ENCODE peak calls at places on chromosomes 11 and 22, in six cellular contexts. One of them, this sample, is unnamed.

GRCh38 chr11:27158763-27159679 is 118.4 kb downstream of the BBOX1 start:
- DNase-seq in M059J: peak; percentile 76
- DNase-seq in NCI-H1417: peak; percentile 66
- DNase-seq in HuH-7.5: peak; percentile 84
- DNase-seq in CD8-positive, alpha-beta memory T cell: no peak
- DNase-seq in NCI-H774: peak; percentile 62
- DNase-seq in this sample: no peak

GRCh38 chr22:27883656-27884350 is 35.3 kb downstream of the PITPNB start:
- DNase-seq in NCI-H1417: no peak
- DNase-seq in NCI-H774: no peak
- DNase-seq in HuH-7.5: no peak
- DNase-seq in M059J: no peak
- DNase-seq in CD8-positive, alpha-beta memory T cell: no peak
- DNase-seq in this sample: no peak

GRCh38 chr11:95831198-95831883 is 41.0 kb downstream of the CEP57 start:
- DNase-seq in CD8-positive, alpha-beta memory T cell: no peak
- DNase-seq in NCI-H1417: no peak
- DNase-seq in NCI-H774: no peak
- DNase-seq in HuH-7.5: no peak
- DNase-seq in M059J: peak; percentile 87
- DNase-seq in this sample: no peak

GRCh38 chr11:80393210-80393609 is 952.4 kb upstream of the TENM4 start:
- DNase-seq in M059J: no peak
- DNase-seq in NCI-H1417: no peak
- DNase-seq in NCI-H774: no peak
- DNase-seq in CD8-positive, alpha-beta memory T cell: no peak
- DNase-seq in HuH-7.5: no peak
- DNase-seq in this sample: no peak

GRCh38 chr22:17910561-17911311 is 113.6 kb downstream of the MICAL3 start:
- DNase-seq in CD8-positive, alpha-beta memory T cell: no peak
- DNase-seq in M059J: peak; percentile 88
- DNase-seq in NCI-H774: no peak
- DNase-seq in HuH-7.5: no peak
- DNase-seq in NCI-H1417: no peak
- DNase-seq in this sample: peak; percentile 84

GRCh38 chr22:49752598-49753091 is 75.0 kb downstream of the BRD1 start:
- DNase-seq in NCI-H1417: no peak
- DNase-seq in CD8-positive, alpha-beta memory T cell: no peak
- DNase-seq in HuH-7.5: no peak
- DNase-seq in M059J: no peak
- DNase-seq in NCI-H774: no peak
- DNase-seq in this sample: no peak

GRCh38 chr11:61700221-61700620 is 20.0 kb downstream of the DAGLA start:
- DNase-seq in HuH-7.5: no peak
- DNase-seq in M059J: peak; percentile 95
- DNase-seq in NCI-H774: peak; percentile 76
- DNase-seq in CD8-positive, alpha-beta memory T cell: no peak
- DNase-seq in NCI-H1417: peak; percentile 28
- DNase-seq in this sample: no peak

GRCh38 chr11:58629857-58630256 is 7.4 kb downstream of the CNTF start:
- DNase-seq in CD8-positive, alpha-beta memory T cell: no peak
- DNase-seq in NCI-H774: no peak
- DNase-seq in NCI-H1417: no peak
- DNase-seq in HuH-7.5: no peak
- DNase-seq in M059J: peak; percentile 56
- DNase-seq in this sample: no peak

GRCh38 chr22:47069270-47069669 is 306.8 kb downstream of the TBC1D22A start:
- DNase-seq in HuH-7.5: no peak
- DNase-seq in M059J: no peak
- DNase-seq in CD8-positive, alpha-beta memory T cell: no peak
- DNase-seq in NCI-H774: no peak
- DNase-seq in NCI-H1417: no peak
- DNase-seq in this sample: no peak

GRCh38 chr11:126697937-126698336 is 302.6 kb downstream of the KIRREL3 start:
- DNase-seq in M059J: no peak
- DNase-seq in CD8-positive, alpha-beta memory T cell: no peak
- DNase-seq in NCI-H774: no peak
- DNase-seq in NCI-H1417: no peak
- DNase-seq in HuH-7.5: no peak
- DNase-seq in this sample: no peak

GRCh38 chr22:45673482-45674175 is 2.0 kb downstream of the ATXN10 start:
- DNase-seq in NCI-H1417: no peak
- DNase-seq in HuH-7.5: no peak
- DNase-seq in NCI-H774: no peak
- DNase-seq in M059J: no peak
- DNase-seq in CD8-positive, alpha-beta memory T cell: no peak
- DNase-seq in this sample: no peak

GRCh38 chr11:132439711-132440300 is 1069.4 kb downstream of the NTM start:
- DNase-seq in HuH-7.5: no peak
- DNase-seq in CD8-positive, alpha-beta memory T cell: no peak
- DNase-seq in NCI-H774: no peak
- DNase-seq in M059J: no peak
- DNase-seq in NCI-H1417: no peak
- DNase-seq in this sample: no peak

GRCh38 chr11:31761636-31762035 is 49.5 kb downstream of the PAX6 start:
- DNase-seq in NCI-H774: no peak
- DNase-seq in M059J: no peak
- DNase-seq in NCI-H1417: no peak
- DNase-seq in CD8-positive, alpha-beta memory T cell: no peak
- DNase-seq in HuH-7.5: no peak
- DNase-seq in this sample: no peak

GRCh38 chr11:12200359-12201015 is 90.1 kb downstream of the MICAL2 start:
- DNase-seq in NCI-H1417: peak; percentile 63
- DNase-seq in M059J: peak; percentile 97
- DNase-seq in NCI-H774: no peak
- DNase-seq in CD8-positive, alpha-beta memory T cell: no peak
- DNase-seq in HuH-7.5: no peak
- DNase-seq in this sample: peak; percentile 57

GRCh38 chr11:101721270-101721669 is 137.5 kb upstream of the TRPC6 start:
- DNase-seq in HuH-7.5: no peak
- DNase-seq in M059J: peak; percentile 47
- DNase-seq in CD8-positive, alpha-beta memory T cell: no peak
- DNase-seq in NCI-H1417: no peak
- DNase-seq in NCI-H774: no peak
- DNase-seq in this sample: no peak

GRCh38 chr11:76283190-76283589 is 76.9 kb upstream of the WNT11 start:
- DNase-seq in NCI-H774: no peak
- DNase-seq in M059J: no peak
- DNase-seq in NCI-H1417: no peak
- DNase-seq in HuH-7.5: no peak
- DNase-seq in CD8-positive, alpha-beta memory T cell: no peak
- DNase-seq in this sample: no peak

GRCh38 chr11:99352642-99353041 is 331.9 kb downstream of the CNTN5 start:
- DNase-seq in NCI-H1417: no peak
- DNase-seq in HuH-7.5: no peak
- DNase-seq in M059J: no peak
- DNase-seq in NCI-H774: no peak
- DNase-seq in CD8-positive, alpha-beta memory T cell: no peak
- DNase-seq in this sample: peak; percentile 55

GRCh38 chr11:117094776-117095175 is 3.5 kb downstream of the SIK3 start:
- DNase-seq in CD8-positive, alpha-beta memory T cell: no peak
- DNase-seq in HuH-7.5: no peak
- DNase-seq in NCI-H774: no peak
- DNase-seq in NCI-H1417: no peak
- DNase-seq in M059J: peak; percentile 56
- DNase-seq in this sample: no peak

GRCh38 chr11:16893456-16894076 is 120.6 kb downstream of the PLEKHA7 start:
- DNase-seq in NCI-H1417: peak; percentile 39
- DNase-seq in HuH-7.5: no peak
- DNase-seq in CD8-positive, alpha-beta memory T cell: no peak
- DNase-seq in M059J: no peak
- DNase-seq in NCI-H774: no peak
- DNase-seq in this sample: no peak

GRCh38 chr11:117230981-117231636 is 764 bp downstream of the PCSK7 start:
- DNase-seq in NCI-H774: no peak
- DNase-seq in CD8-positive, alpha-beta memory T cell: no peak
- DNase-seq in NCI-H1417: no peak
- DNase-seq in HuH-7.5: no peak
- DNase-seq in M059J: no peak
- DNase-seq in this sample: no peak

GRCh38 chr11:58639103-58639502 is 16.6 kb downstream of the CNTF start:
- DNase-seq in HuH-7.5: no peak
- DNase-seq in NCI-H774: no peak
- DNase-seq in CD8-positive, alpha-beta memory T cell: no peak
- DNase-seq in M059J: no peak
- DNase-seq in NCI-H1417: no peak
- DNase-seq in this sample: no peak

GRCh38 chr22:35589736-35590079 is 27.4 kb downstream of the MB start:
- DNase-seq in NCI-H774: no peak
- DNase-seq in NCI-H1417: no peak
- DNase-seq in M059J: no peak
- DNase-seq in HuH-7.5: no peak
- DNase-seq in CD8-positive, alpha-beta memory T cell: no peak
- DNase-seq in this sample: no peak

GRCh38 chr11:124863137-124863825 is 2.0 kb upstream of the ROBO3 start:
- DNase-seq in HuH-7.5: no peak
- DNase-seq in CD8-positive, alpha-beta memory T cell: no peak
- DNase-seq in NCI-H774: peak; percentile 20
- DNase-seq in M059J: peak; percentile 62
- DNase-seq in NCI-H1417: no peak
- DNase-seq in this sample: no peak